ENCODE peak calls at places on chromosome 18, in six cellular contexts. One of them, this sample, is unnamed.

GRCh38 chr18:3119401-3120323 is 100.1 kb downstream of the MYOM1 start:
- DNase-seq in hepatocyte: no peak
- DNase-seq in brain microvascular endothelial cell: no peak
- DNase-seq in HTR-8/SVneo: no peak
- DNase-seq in AG10803: no peak
- DNase-seq in HFFc6: no peak
- DNase-seq in this sample: no peak

GRCh38 chr18:50792885-50793284 is 26.9 kb downstream of the MRO start:
- DNase-seq in hepatocyte: no peak
- DNase-seq in brain microvascular endothelial cell: no peak
- DNase-seq in HTR-8/SVneo: no peak
- DNase-seq in AG10803: no peak
- DNase-seq in HFFc6: no peak
- DNase-seq in this sample: no peak

GRCh38 chr18:76817888-76818611 is 4.3 kb upstream of the ZNF236 start:
- DNase-seq in hepatocyte: no peak
- DNase-seq in brain microvascular endothelial cell: no peak
- DNase-seq in HTR-8/SVneo: no peak
- DNase-seq in AG10803: no peak
- DNase-seq in HFFc6: no peak
- DNase-seq in this sample: no peak

GRCh38 chr18:37188016-37188791 is 359.3 kb downstream of the KIAA1328 start:
- DNase-seq in hepatocyte: no peak
- DNase-seq in brain microvascular endothelial cell: no peak
- DNase-seq in HTR-8/SVneo: no peak
- DNase-seq in AG10803: peak
- DNase-seq in HFFc6: no peak
- DNase-seq in this sample: no peak

GRCh38 chr18:74631242-74632087 is 33.8 kb downstream of the ZNF407 start:
- DNase-seq in hepatocyte: no peak
- DNase-seq in brain microvascular endothelial cell: peak
- DNase-seq in HTR-8/SVneo: no peak
- DNase-seq in AG10803: peak
- DNase-seq in HFFc6: peak
- DNase-seq in this sample: no peak

GRCh38 chr18:76565238-76566173 is 70.5 kb upstream of the ZNF516 start:
- DNase-seq in hepatocyte: peak
- DNase-seq in brain microvascular endothelial cell: peak
- DNase-seq in HTR-8/SVneo: peak
- DNase-seq in AG10803: peak
- DNase-seq in HFFc6: peak
- DNase-seq in this sample: peak

GRCh38 chr18:75257596-75257995 is 47.0 kb downstream of the TSHZ1 start:
- DNase-seq in hepatocyte: no peak
- DNase-seq in brain microvascular endothelial cell: no peak
- DNase-seq in HTR-8/SVneo: no peak
- DNase-seq in AG10803: no peak
- DNase-seq in HFFc6: no peak
- DNase-seq in this sample: no peak

GRCh38 chr18:67661555-67661954 is 145.0 kb upstream of the DSEL start:
- DNase-seq in hepatocyte: no peak
- DNase-seq in brain microvascular endothelial cell: no peak
- DNase-seq in HTR-8/SVneo: no peak
- DNase-seq in AG10803: no peak
- DNase-seq in HFFc6: no peak
- DNase-seq in this sample: no peak

GRCh38 chr18:8705280-8705940 is at the start of gene MTCL1:
- DNase-seq in hepatocyte: no peak
- DNase-seq in brain microvascular endothelial cell: peak
- DNase-seq in HTR-8/SVneo: peak
- DNase-seq in AG10803: peak
- DNase-seq in HFFc6: peak
- DNase-seq in this sample: peak

GRCh38 chr18:11906926-11907874 is 917 bp downstream of the MPPE1 start:
- DNase-seq in hepatocyte: no peak
- DNase-seq in brain microvascular endothelial cell: no peak
- DNase-seq in HTR-8/SVneo: no peak
- DNase-seq in AG10803: no peak
- DNase-seq in HFFc6: no peak
- DNase-seq in this sample: no peak

GRCh38 chr18:49342690-49343089 is 117.8 kb downstream of the DYM start:
- DNase-seq in hepatocyte: no peak
- DNase-seq in brain microvascular endothelial cell: no peak
- DNase-seq in HTR-8/SVneo: no peak
- DNase-seq in AG10803: no peak
- DNase-seq in HFFc6: no peak
- DNase-seq in this sample: no peak

GRCh38 chr18:48931680-48932461 is 18.9 kb downstream of the SMAD7 start:
- DNase-seq in hepatocyte: no peak
- DNase-seq in brain microvascular endothelial cell: no peak
- DNase-seq in HTR-8/SVneo: no peak
- DNase-seq in AG10803: no peak
- DNase-seq in HFFc6: no peak
- DNase-seq in this sample: no peak

This sample was measured in HT-29.